ENCODE peak calls at places on chromosomes 7 and 10, in six cellular contexts. One of them, this sample, is unnamed.

GRCh38 chr7:45595809-45596664 is 21.9 kb downstream of the ADCY1 start:
- DNase-seq in GDM1: no peak
- DNase-seq in fibroblast of the conjunctiva: no peak
- DNase-seq in NCI-H1436: no peak
- DNase-seq in epithelial cell of esophagus: no peak
- DNase-seq in activated T-helper 1 cell treated with anti-CD3 and anti-CD28 coated beads, Interleukin-2, amount 50 U/mL, for 16 hours: no peak
- DNase-seq in this sample: peak

GRCh38 chr7:127588697-127589482 is 679 bp downstream of the ARF5 start:
- DNase-seq in NCI-H1436: peak
- DNase-seq in epithelial cell of esophagus: peak
- DNase-seq in GDM1: peak
- DNase-seq in activated T-helper 1 cell treated with anti-CD3 and anti-CD28 coated beads, Interleukin-2, amount 50 U/mL, for 16 hours: peak
- DNase-seq in fibroblast of the conjunctiva: peak
- DNase-seq in this sample: peak

GRCh38 chr7:1569016-1569415 is 816 bp downstream of the PSMG3 start:
- DNase-seq in GDM1: no peak
- DNase-seq in activated T-helper 1 cell treated with anti-CD3 and anti-CD28 coated beads, Interleukin-2, amount 50 U/mL, for 16 hours: no peak
- DNase-seq in epithelial cell of esophagus: peak
- DNase-seq in NCI-H1436: no peak
- DNase-seq in fibroblast of the conjunctiva: no peak
- DNase-seq in this sample: no peak

GRCh38 chr7:4681218-4681851 is 760 bp upstream of the FOXK1 start:
- DNase-seq in GDM1: no peak
- DNase-seq in epithelial cell of esophagus: no peak
- DNase-seq in NCI-H1436: no peak
- DNase-seq in fibroblast of the conjunctiva: no peak
- DNase-seq in activated T-helper 1 cell treated with anti-CD3 and anti-CD28 coated beads, Interleukin-2, amount 50 U/mL, for 16 hours: no peak
- DNase-seq in this sample: no peak

GRCh38 chr7:2242541-2243482 is 786 bp downstream of the NUDT1 start:
- DNase-seq in activated T-helper 1 cell treated with anti-CD3 and anti-CD28 coated beads, Interleukin-2, amount 50 U/mL, for 16 hours: no peak
- DNase-seq in GDM1: no peak
- DNase-seq in NCI-H1436: no peak
- DNase-seq in epithelial cell of esophagus: no peak
- DNase-seq in fibroblast of the conjunctiva: no peak
- DNase-seq in this sample: no peak

GRCh38 chr7:139479620-139480019 is 3.9 kb downstream of the KLRG2 start:
- DNase-seq in GDM1: no peak
- DNase-seq in epithelial cell of esophagus: peak
- DNase-seq in NCI-H1436: peak
- DNase-seq in activated T-helper 1 cell treated with anti-CD3 and anti-CD28 coated beads, Interleukin-2, amount 50 U/mL, for 16 hours: no peak
- DNase-seq in fibroblast of the conjunctiva: no peak
- DNase-seq in this sample: no peak

GRCh38 chr7:37643876-37644275 is 39.7 kb upstream of the GPR141 start:
- DNase-seq in fibroblast of the conjunctiva: no peak
- DNase-seq in NCI-H1436: no peak
- DNase-seq in GDM1: peak
- DNase-seq in epithelial cell of esophagus: no peak
- DNase-seq in activated T-helper 1 cell treated with anti-CD3 and anti-CD28 coated beads, Interleukin-2, amount 50 U/mL, for 16 hours: no peak
- DNase-seq in this sample: peak

GRCh38 chr7:14457567-14458453 is 444.7 kb downstream of the DGKB start:
- DNase-seq in activated T-helper 1 cell treated with anti-CD3 and anti-CD28 coated beads, Interleukin-2, amount 50 U/mL, for 16 hours: no peak
- DNase-seq in NCI-H1436: peak
- DNase-seq in fibroblast of the conjunctiva: peak
- DNase-seq in epithelial cell of esophagus: peak
- DNase-seq in GDM1: peak
- DNase-seq in this sample: peak

GRCh38 chr7:109020251-109020650 is 450.6 kb downstream of the DNAJB9 start:
- DNase-seq in fibroblast of the conjunctiva: no peak
- DNase-seq in GDM1: no peak
- DNase-seq in activated T-helper 1 cell treated with anti-CD3 and anti-CD28 coated beads, Interleukin-2, amount 50 U/mL, for 16 hours: no peak
- DNase-seq in NCI-H1436: no peak
- DNase-seq in epithelial cell of esophagus: no peak
- DNase-seq in this sample: peak

GRCh38 chr7:23462846-23463245 is 7.4 kb downstream of the IGF2BP3 start:
- DNase-seq in NCI-H1436: no peak
- DNase-seq in epithelial cell of esophagus: peak
- DNase-seq in GDM1: peak
- DNase-seq in activated T-helper 1 cell treated with anti-CD3 and anti-CD28 coated beads, Interleukin-2, amount 50 U/mL, for 16 hours: no peak
- DNase-seq in fibroblast of the conjunctiva: peak
- DNase-seq in this sample: no peak

GRCh38 chr7:132428247-132428919 is 147.9 kb downstream of the PLXNA4 start:
- DNase-seq in fibroblast of the conjunctiva: no peak
- DNase-seq in NCI-H1436: no peak
- DNase-seq in GDM1: no peak
- DNase-seq in epithelial cell of esophagus: no peak
- DNase-seq in activated T-helper 1 cell treated with anti-CD3 and anti-CD28 coated beads, Interleukin-2, amount 50 U/mL, for 16 hours: no peak
- DNase-seq in this sample: no peak

GRCh38 chr7:13042605-13043236 is 355.3 kb downstream of the ARL4A start:
- DNase-seq in epithelial cell of esophagus: peak
- DNase-seq in fibroblast of the conjunctiva: no peak
- DNase-seq in GDM1: no peak
- DNase-seq in NCI-H1436: no peak
- DNase-seq in activated T-helper 1 cell treated with anti-CD3 and anti-CD28 coated beads, Interleukin-2, amount 50 U/mL, for 16 hours: no peak
- DNase-seq in this sample: no peak

GRCh38 chr10:49700211-49700610 is 20.8 kb downstream of the C10orf53 start:
- DNase-seq in activated T-helper 1 cell treated with anti-CD3 and anti-CD28 coated beads, Interleukin-2, amount 50 U/mL, for 16 hours: no peak
- DNase-seq in epithelial cell of esophagus: no peak
- DNase-seq in fibroblast of the conjunctiva: no peak
- DNase-seq in NCI-H1436: no peak
- DNase-seq in GDM1: no peak
- DNase-seq in this sample: no peak

GRCh38 chr10:93680414-93681047 is 21.9 kb downstream of the FRA10AC1 start:
- DNase-seq in epithelial cell of esophagus: peak
- DNase-seq in activated T-helper 1 cell treated with anti-CD3 and anti-CD28 coated beads, Interleukin-2, amount 50 U/mL, for 16 hours: no peak
- DNase-seq in NCI-H1436: peak
- DNase-seq in GDM1: no peak
- DNase-seq in fibroblast of the conjunctiva: peak
- DNase-seq in this sample: no peak

GRCh38 chr10:133087679-133088523 is at the start of gene ADGRA1:
- DNase-seq in epithelial cell of esophagus: no peak
- DNase-seq in activated T-helper 1 cell treated with anti-CD3 and anti-CD28 coated beads, Interleukin-2, amount 50 U/mL, for 16 hours: no peak
- DNase-seq in fibroblast of the conjunctiva: no peak
- DNase-seq in GDM1: no peak
- DNase-seq in NCI-H1436: no peak
- DNase-seq in this sample: peak

GRCh38 chr7:75888464-75889222 is 9.8 kb downstream of the RHBDD2 start:
- DNase-seq in NCI-H1436: no peak
- DNase-seq in activated T-helper 1 cell treated with anti-CD3 and anti-CD28 coated beads, Interleukin-2, amount 50 U/mL, for 16 hours: no peak
- DNase-seq in epithelial cell of esophagus: no peak
- DNase-seq in fibroblast of the conjunctiva: no peak
- DNase-seq in GDM1: peak
- DNase-seq in this sample: no peak

GRCh38 chr10:97759157-97759980 is 12.4 kb downstream of the SFRP5 start:
- DNase-seq in fibroblast of the conjunctiva: peak
- DNase-seq in NCI-H1436: peak
- DNase-seq in GDM1: no peak
- DNase-seq in epithelial cell of esophagus: peak
- DNase-seq in activated T-helper 1 cell treated with anti-CD3 and anti-CD28 coated beads, Interleukin-2, amount 50 U/mL, for 16 hours: no peak
- DNase-seq in this sample: peak

GRCh38 chr7:17307033-17307432 is 8.6 kb downstream of the AHR start:
- DNase-seq in activated T-helper 1 cell treated with anti-CD3 and anti-CD28 coated beads, Interleukin-2, amount 50 U/mL, for 16 hours: no peak
- DNase-seq in GDM1: no peak
- DNase-seq in NCI-H1436: no peak
- DNase-seq in epithelial cell of esophagus: no peak
- DNase-seq in fibroblast of the conjunctiva: no peak
- DNase-seq in this sample: no peak

GRCh38 chr10:132422169-132422691 is 25.2 kb downstream of the PWWP2B start:
- DNase-seq in GDM1: no peak
- DNase-seq in activated T-helper 1 cell treated with anti-CD3 and anti-CD28 coated beads, Interleukin-2, amount 50 U/mL, for 16 hours: no peak
- DNase-seq in NCI-H1436: peak
- DNase-seq in epithelial cell of esophagus: no peak
- DNase-seq in fibroblast of the conjunctiva: no peak
- DNase-seq in this sample: no peak